ENCODE peak calls at places on chromosomes 13 and 19, in nine cellular contexts. One of them, this sample, is unnamed.

GRCh38 chr19:51572908-51573307 is 1.8 kb downstream of the ZNF175 start:
- DNase-seq in NCI-H774: no peak
- DNase-seq in OCI-LY7: no peak
- DNase-seq in stimulated activated CD4-positive, alpha-beta T cell treated with anti-CD3 and anti-CD28 coated beads, Interleukin-4, amount 100 ng/mL, for 48 hours: no peak
- DNase-seq in omental fat pad: no peak
- DNase-seq in activated naive CD8-positive, alpha-beta T cell treated with anti-CD3 and anti-CD28 coated beads, Interleukin-2, amount 50 U/mL, for 24 hours: no peak
- DNase-seq in stimulated activated CD8-positive, alpha-beta memory T cell treated with anti-CD3 and anti-CD28 coated beads, Interleukin-4, amount 100 ng/mL, for 4 hours: no peak
- DNase-seq in HTR-8/SVneo: no peak
- DNase-seq in glutamatergic neuron: no peak
- DNase-seq in this sample: no peak

GRCh38 chr13:29607465-29607864 is 12.0 kb upstream of the SLC7A1 start:
- DNase-seq in NCI-H774: no peak
- DNase-seq in OCI-LY7: no peak
- DNase-seq in stimulated activated CD4-positive, alpha-beta T cell treated with anti-CD3 and anti-CD28 coated beads, Interleukin-4, amount 100 ng/mL, for 48 hours: no peak
- DNase-seq in omental fat pad: no peak
- DNase-seq in activated naive CD8-positive, alpha-beta T cell treated with anti-CD3 and anti-CD28 coated beads, Interleukin-2, amount 50 U/mL, for 24 hours: no peak
- DNase-seq in stimulated activated CD8-positive, alpha-beta memory T cell treated with anti-CD3 and anti-CD28 coated beads, Interleukin-4, amount 100 ng/mL, for 4 hours: no peak
- DNase-seq in HTR-8/SVneo: no peak
- DNase-seq in glutamatergic neuron: no peak
- DNase-seq in this sample: no peak

GRCh38 chr19:29873024-29873800 is 61.4 kb downstream of the CCNE1 start:
- DNase-seq in NCI-H774: no peak
- DNase-seq in OCI-LY7: peak; percentile 57
- DNase-seq in stimulated activated CD4-positive, alpha-beta T cell treated with anti-CD3 and anti-CD28 coated beads, Interleukin-4, amount 100 ng/mL, for 48 hours: peak; percentile 62
- DNase-seq in omental fat pad: peak; percentile 43
- DNase-seq in activated naive CD8-positive, alpha-beta T cell treated with anti-CD3 and anti-CD28 coated beads, Interleukin-2, amount 50 U/mL, for 24 hours: peak; percentile 77
- DNase-seq in stimulated activated CD8-positive, alpha-beta memory T cell treated with anti-CD3 and anti-CD28 coated beads, Interleukin-4, amount 100 ng/mL, for 4 hours: peak; percentile 33
- DNase-seq in HTR-8/SVneo: peak; percentile 69
- DNase-seq in glutamatergic neuron: peak; percentile 86
- DNase-seq in this sample: peak; percentile 91

GRCh38 chr13:46607768-46608553 is 55.0 kb downstream of the LRCH1 start:
- DNase-seq in NCI-H774: no peak
- DNase-seq in OCI-LY7: no peak
- DNase-seq in stimulated activated CD4-positive, alpha-beta T cell treated with anti-CD3 and anti-CD28 coated beads, Interleukin-4, amount 100 ng/mL, for 48 hours: no peak
- DNase-seq in omental fat pad: no peak
- DNase-seq in activated naive CD8-positive, alpha-beta T cell treated with anti-CD3 and anti-CD28 coated beads, Interleukin-2, amount 50 U/mL, for 24 hours: peak; percentile 23
- DNase-seq in stimulated activated CD8-positive, alpha-beta memory T cell treated with anti-CD3 and anti-CD28 coated beads, Interleukin-4, amount 100 ng/mL, for 4 hours: no peak
- DNase-seq in HTR-8/SVneo: no peak
- DNase-seq in glutamatergic neuron: no peak
- DNase-seq in this sample: no peak

GRCh38 chr19:31099470-31100190 is 249.6 kb downstream of the TSHZ3 start:
- DNase-seq in NCI-H774: no peak
- DNase-seq in OCI-LY7: no peak
- DNase-seq in stimulated activated CD4-positive, alpha-beta T cell treated with anti-CD3 and anti-CD28 coated beads, Interleukin-4, amount 100 ng/mL, for 48 hours: no peak
- DNase-seq in omental fat pad: no peak
- DNase-seq in activated naive CD8-positive, alpha-beta T cell treated with anti-CD3 and anti-CD28 coated beads, Interleukin-2, amount 50 U/mL, for 24 hours: no peak
- DNase-seq in stimulated activated CD8-positive, alpha-beta memory T cell treated with anti-CD3 and anti-CD28 coated beads, Interleukin-4, amount 100 ng/mL, for 4 hours: no peak
- DNase-seq in HTR-8/SVneo: no peak
- DNase-seq in glutamatergic neuron: no peak
- DNase-seq in this sample: no peak

GRCh38 chr19:35717665-35718344 is at the start of gene KMT2B:
- DNase-seq in NCI-H774: peak; percentile 90
- DNase-seq in OCI-LY7: no peak
- DNase-seq in stimulated activated CD4-positive, alpha-beta T cell treated with anti-CD3 and anti-CD28 coated beads, Interleukin-4, amount 100 ng/mL, for 48 hours: peak; percentile 92
- DNase-seq in omental fat pad: no peak
- DNase-seq in activated naive CD8-positive, alpha-beta T cell treated with anti-CD3 and anti-CD28 coated beads, Interleukin-2, amount 50 U/mL, for 24 hours: peak; percentile 94
- DNase-seq in stimulated activated CD8-positive, alpha-beta memory T cell treated with anti-CD3 and anti-CD28 coated beads, Interleukin-4, amount 100 ng/mL, for 4 hours: no peak
- DNase-seq in HTR-8/SVneo: peak; percentile 95
- DNase-seq in glutamatergic neuron: peak; percentile 96
- DNase-seq in this sample: peak; percentile 99

GRCh38 chr19:7293795-7294570 is at the start of gene INSR:
- DNase-seq in NCI-H774: peak; percentile 80
- DNase-seq in OCI-LY7: peak; percentile 93
- DNase-seq in stimulated activated CD4-positive, alpha-beta T cell treated with anti-CD3 and anti-CD28 coated beads, Interleukin-4, amount 100 ng/mL, for 48 hours: peak; percentile 57
- DNase-seq in omental fat pad: peak; percentile 59
- DNase-seq in activated naive CD8-positive, alpha-beta T cell treated with anti-CD3 and anti-CD28 coated beads, Interleukin-2, amount 50 U/mL, for 24 hours: peak; percentile 54
- DNase-seq in stimulated activated CD8-positive, alpha-beta memory T cell treated with anti-CD3 and anti-CD28 coated beads, Interleukin-4, amount 100 ng/mL, for 4 hours: no peak
- DNase-seq in HTR-8/SVneo: peak; percentile 97
- DNase-seq in glutamatergic neuron: peak; percentile 88
- DNase-seq in this sample: peak; percentile 97

GRCh38 chr13:94400874-94401273 is 78.6 kb downstream of the DCT start:
- DNase-seq in NCI-H774: no peak
- DNase-seq in OCI-LY7: no peak
- DNase-seq in stimulated activated CD4-positive, alpha-beta T cell treated with anti-CD3 and anti-CD28 coated beads, Interleukin-4, amount 100 ng/mL, for 48 hours: no peak
- DNase-seq in omental fat pad: no peak
- DNase-seq in activated naive CD8-positive, alpha-beta T cell treated with anti-CD3 and anti-CD28 coated beads, Interleukin-2, amount 50 U/mL, for 24 hours: no peak
- DNase-seq in stimulated activated CD8-positive, alpha-beta memory T cell treated with anti-CD3 and anti-CD28 coated beads, Interleukin-4, amount 100 ng/mL, for 4 hours: no peak
- DNase-seq in HTR-8/SVneo: no peak
- DNase-seq in glutamatergic neuron: no peak
- DNase-seq in this sample: no peak

GRCh38 chr13:36858285-36858684 is 39.3 kb downstream of the RFXAP start:
- DNase-seq in NCI-H774: peak; percentile 23
- DNase-seq in OCI-LY7: peak; percentile 82
- DNase-seq in stimulated activated CD4-positive, alpha-beta T cell treated with anti-CD3 and anti-CD28 coated beads, Interleukin-4, amount 100 ng/mL, for 48 hours: no peak
- DNase-seq in omental fat pad: no peak
- DNase-seq in activated naive CD8-positive, alpha-beta T cell treated with anti-CD3 and anti-CD28 coated beads, Interleukin-2, amount 50 U/mL, for 24 hours: no peak
- DNase-seq in stimulated activated CD8-positive, alpha-beta memory T cell treated with anti-CD3 and anti-CD28 coated beads, Interleukin-4, amount 100 ng/mL, for 4 hours: no peak
- DNase-seq in HTR-8/SVneo: peak; percentile 24
- DNase-seq in glutamatergic neuron: no peak
- DNase-seq in this sample: peak; percentile 33

GRCh38 chr13:32840840-32841713 is 175.1 kb upstream of the KL start:
- DNase-seq in NCI-H774: no peak
- DNase-seq in OCI-LY7: no peak
- DNase-seq in stimulated activated CD4-positive, alpha-beta T cell treated with anti-CD3 and anti-CD28 coated beads, Interleukin-4, amount 100 ng/mL, for 48 hours: no peak
- DNase-seq in omental fat pad: no peak
- DNase-seq in activated naive CD8-positive, alpha-beta T cell treated with anti-CD3 and anti-CD28 coated beads, Interleukin-2, amount 50 U/mL, for 24 hours: no peak
- DNase-seq in stimulated activated CD8-positive, alpha-beta memory T cell treated with anti-CD3 and anti-CD28 coated beads, Interleukin-4, amount 100 ng/mL, for 4 hours: no peak
- DNase-seq in HTR-8/SVneo: no peak
- DNase-seq in glutamatergic neuron: no peak
- DNase-seq in this sample: peak; percentile 45

GRCh38 chr19:38389101-38389925 is 816 bp downstream of the SPRED3 start:
- DNase-seq in NCI-H774: no peak
- DNase-seq in OCI-LY7: no peak
- DNase-seq in stimulated activated CD4-positive, alpha-beta T cell treated with anti-CD3 and anti-CD28 coated beads, Interleukin-4, amount 100 ng/mL, for 48 hours: no peak
- DNase-seq in omental fat pad: no peak
- DNase-seq in activated naive CD8-positive, alpha-beta T cell treated with anti-CD3 and anti-CD28 coated beads, Interleukin-2, amount 50 U/mL, for 24 hours: no peak
- DNase-seq in stimulated activated CD8-positive, alpha-beta memory T cell treated with anti-CD3 and anti-CD28 coated beads, Interleukin-4, amount 100 ng/mL, for 4 hours: no peak
- DNase-seq in HTR-8/SVneo: peak; percentile 81
- DNase-seq in glutamatergic neuron: peak; percentile 50
- DNase-seq in this sample: no peak

GRCh38 chr13:98228661-98229349 is 51.7 kb upstream of the RNF113B start:
- DNase-seq in NCI-H774: no peak
- DNase-seq in OCI-LY7: no peak
- DNase-seq in stimulated activated CD4-positive, alpha-beta T cell treated with anti-CD3 and anti-CD28 coated beads, Interleukin-4, amount 100 ng/mL, for 48 hours: no peak
- DNase-seq in omental fat pad: no peak
- DNase-seq in activated naive CD8-positive, alpha-beta T cell treated with anti-CD3 and anti-CD28 coated beads, Interleukin-2, amount 50 U/mL, for 24 hours: no peak
- DNase-seq in stimulated activated CD8-positive, alpha-beta memory T cell treated with anti-CD3 and anti-CD28 coated beads, Interleukin-4, amount 100 ng/mL, for 4 hours: no peak
- DNase-seq in HTR-8/SVneo: no peak
- DNase-seq in glutamatergic neuron: no peak
- DNase-seq in this sample: no peak

GRCh38 chr19:30678168-30678567 is 306.0 kb downstream of the ZNF536 start:
- DNase-seq in NCI-H774: no peak
- DNase-seq in OCI-LY7: no peak
- DNase-seq in stimulated activated CD4-positive, alpha-beta T cell treated with anti-CD3 and anti-CD28 coated beads, Interleukin-4, amount 100 ng/mL, for 48 hours: no peak
- DNase-seq in omental fat pad: no peak
- DNase-seq in activated naive CD8-positive, alpha-beta T cell treated with anti-CD3 and anti-CD28 coated beads, Interleukin-2, amount 50 U/mL, for 24 hours: no peak
- DNase-seq in stimulated activated CD8-positive, alpha-beta memory T cell treated with anti-CD3 and anti-CD28 coated beads, Interleukin-4, amount 100 ng/mL, for 4 hours: no peak
- DNase-seq in HTR-8/SVneo: no peak
- DNase-seq in glutamatergic neuron: no peak
- DNase-seq in this sample: no peak

GRCh38 chr13:100512422-100512821 is 76.2 kb downstream of the GGACT start:
- DNase-seq in NCI-H774: no peak
- DNase-seq in OCI-LY7: no peak
- DNase-seq in stimulated activated CD4-positive, alpha-beta T cell treated with anti-CD3 and anti-CD28 coated beads, Interleukin-4, amount 100 ng/mL, for 48 hours: no peak
- DNase-seq in omental fat pad: no peak
- DNase-seq in activated naive CD8-positive, alpha-beta T cell treated with anti-CD3 and anti-CD28 coated beads, Interleukin-2, amount 50 U/mL, for 24 hours: no peak
- DNase-seq in stimulated activated CD8-positive, alpha-beta memory T cell treated with anti-CD3 and anti-CD28 coated beads, Interleukin-4, amount 100 ng/mL, for 4 hours: no peak
- DNase-seq in HTR-8/SVneo: peak; percentile 4
- DNase-seq in glutamatergic neuron: no peak
- DNase-seq in this sample: no peak

GRCh38 chr19:18340237-18340989 is at the start of gene PGPEP1:
- DNase-seq in NCI-H774: peak; percentile 47
- DNase-seq in OCI-LY7: peak; percentile 81
- DNase-seq in stimulated activated CD4-positive, alpha-beta T cell treated with anti-CD3 and anti-CD28 coated beads, Interleukin-4, amount 100 ng/mL, for 48 hours: peak; percentile 51
- DNase-seq in omental fat pad: peak; percentile 27
- DNase-seq in activated naive CD8-positive, alpha-beta T cell treated with anti-CD3 and anti-CD28 coated beads, Interleukin-2, amount 50 U/mL, for 24 hours: peak; percentile 77
- DNase-seq in stimulated activated CD8-positive, alpha-beta memory T cell treated with anti-CD3 and anti-CD28 coated beads, Interleukin-4, amount 100 ng/mL, for 4 hours: peak; percentile 40
- DNase-seq in HTR-8/SVneo: peak; percentile 62
- DNase-seq in glutamatergic neuron: peak; percentile 78
- DNase-seq in this sample: peak; percentile 92

GRCh38 chr13:95201814-95202521 is 99.3 kb downstream of the ABCC4 start:
- DNase-seq in NCI-H774: no peak
- DNase-seq in OCI-LY7: no peak
- DNase-seq in stimulated activated CD4-positive, alpha-beta T cell treated with anti-CD3 and anti-CD28 coated beads, Interleukin-4, amount 100 ng/mL, for 48 hours: no peak
- DNase-seq in omental fat pad: no peak
- DNase-seq in activated naive CD8-positive, alpha-beta T cell treated with anti-CD3 and anti-CD28 coated beads, Interleukin-2, amount 50 U/mL, for 24 hours: no peak
- DNase-seq in stimulated activated CD8-positive, alpha-beta memory T cell treated with anti-CD3 and anti-CD28 coated beads, Interleukin-4, amount 100 ng/mL, for 4 hours: no peak
- DNase-seq in HTR-8/SVneo: no peak
- DNase-seq in glutamatergic neuron: no peak
- DNase-seq in this sample: no peak

GRCh38 chr19:18744019-18744418 is 47.1 kb downstream of the COMP start:
- DNase-seq in NCI-H774: no peak
- DNase-seq in OCI-LY7: no peak
- DNase-seq in stimulated activated CD4-positive, alpha-beta T cell treated with anti-CD3 and anti-CD28 coated beads, Interleukin-4, amount 100 ng/mL, for 48 hours: no peak
- DNase-seq in omental fat pad: no peak
- DNase-seq in activated naive CD8-positive, alpha-beta T cell treated with anti-CD3 and anti-CD28 coated beads, Interleukin-2, amount 50 U/mL, for 24 hours: no peak
- DNase-seq in stimulated activated CD8-positive, alpha-beta memory T cell treated with anti-CD3 and anti-CD28 coated beads, Interleukin-4, amount 100 ng/mL, for 4 hours: no peak
- DNase-seq in HTR-8/SVneo: no peak
- DNase-seq in glutamatergic neuron: peak; percentile 22
- DNase-seq in this sample: no peak

GRCh38 chr13:77699059-77699680 is 1.7 kb downstream of the SLAIN1 start:
- DNase-seq in NCI-H774: no peak
- DNase-seq in OCI-LY7: no peak
- DNase-seq in stimulated activated CD4-positive, alpha-beta T cell treated with anti-CD3 and anti-CD28 coated beads, Interleukin-4, amount 100 ng/mL, for 48 hours: no peak
- DNase-seq in omental fat pad: no peak
- DNase-seq in activated naive CD8-positive, alpha-beta T cell treated with anti-CD3 and anti-CD28 coated beads, Interleukin-2, amount 50 U/mL, for 24 hours: no peak
- DNase-seq in stimulated activated CD8-positive, alpha-beta memory T cell treated with anti-CD3 and anti-CD28 coated beads, Interleukin-4, amount 100 ng/mL, for 4 hours: no peak
- DNase-seq in HTR-8/SVneo: no peak
- DNase-seq in glutamatergic neuron: no peak
- DNase-seq in this sample: no peak

GRCh38 chr13:42048625-42049453 is at the start of gene DGKH:
- DNase-seq in NCI-H774: peak; percentile 28
- DNase-seq in OCI-LY7: peak; percentile 48
- DNase-seq in stimulated activated CD4-positive, alpha-beta T cell treated with anti-CD3 and anti-CD28 coated beads, Interleukin-4, amount 100 ng/mL, for 48 hours: peak; percentile 49
- DNase-seq in omental fat pad: peak; percentile 38
- DNase-seq in activated naive CD8-positive, alpha-beta T cell treated with anti-CD3 and anti-CD28 coated beads, Interleukin-2, amount 50 U/mL, for 24 hours: peak; percentile 72
- DNase-seq in stimulated activated CD8-positive, alpha-beta memory T cell treated with anti-CD3 and anti-CD28 coated beads, Interleukin-4, amount 100 ng/mL, for 4 hours: no peak
- DNase-seq in HTR-8/SVneo: peak; percentile 51
- DNase-seq in glutamatergic neuron: peak; percentile 74
- DNase-seq in this sample: peak; percentile 90

This sample was measured in GM20000.